ENCODE peak calls at places on chromosomes 5 and 9, in seven cellular contexts. T is right cardiac atrium, M is pancreas, S is psoas muscle, X is ovary, O is PC-3, K is upper lobe of left lung. N is an unnamed sample.
A peak's percentile ranks its signal among the peaks of the same experiment; 100 is the strongest.

GRCh38 chr5:15746833-15747232 is 246.9 kb downstream of the FBXL7 start:
- DNase-seq in X (no peak), K (no peak), S (no peak), M (no peak), T (no peak), O (no peak), N (no peak)

GRCh38 chr5:68027519-68027918 is 188.0 kb upstream of the PIK3R1 start:
- DNase-seq in S (no peak), O (no peak), K (no peak), X (peak; percentile 29), T (no peak), M (no peak), N (peak; percentile 17)

GRCh38 chr5:5432020-5432707 is 9.7 kb downstream of the ICE1 start:
- DNase-seq in S (no peak), K (no peak), M (no peak), O (peak; percentile 47), T (no peak), X (no peak), N (no peak)

GRCh38 chr9:127706836-127707241 is at the start of gene CFAP157:
- DNase-seq in T (no peak), M (no peak), S (no peak), X (no peak), K (no peak), O (no peak), N (no peak)

GRCh38 chr5:168188182-168188581 is 103.3 kb upstream of the WWC1 start:
- DNase-seq in O (no peak), T (no peak), K (no peak), X (no peak), M (no peak), S (no peak), N (no peak)

GRCh38 chr5:79235222-79235577 is 731 bp upstream of the JMY start:
- DNase-seq in K (no peak), S (no peak), O (peak; percentile 38), X (no peak), T (no peak), M (no peak), N (no peak)

GRCh38 chr9:22103650-22104575 is 94.8 kb upstream of the CDKN2B start:
- DNase-seq in O (peak; percentile 57), S (no peak), T (no peak), K (no peak), X (no peak), M (no peak), N (no peak)

GRCh38 chr5:20949636-20950035 is 961.6 kb upstream of the CDH18 start:
- DNase-seq in X (no peak), M (no peak), S (no peak), K (no peak), T (no peak), O (no peak), N (no peak)

GRCh38 chr9:97046228-97046627 is 7.3 kb upstream of the CTSV start:
- DNase-seq in T (no peak), K (peak; percentile 59), X (no peak), O (peak; percentile 97), M (peak; percentile 69), S (no peak), N (peak; percentile 13)

GRCh38 chr5:114055318-114055788 is 306.5 kb upstream of the KCNN2 start:
- DNase-seq in T (peak; percentile 58), K (peak; percentile 65), O (no peak), X (peak; percentile 56), S (peak; percentile 47), M (peak; percentile 80), N (peak; percentile 32)

GRCh38 chr5:172114875-172115422 is 73.1 kb downstream of the STK10 start:
- DNase-seq in X (no peak), M (peak; percentile 64), K (peak; percentile 73), O (no peak), T (peak; percentile 41), S (no peak), N (peak; percentile 75)

GRCh38 chr9:132079391-132080071 is at the start of gene MED27:
- DNase-seq in S (peak; percentile 92), X (peak; percentile 90), M (peak; percentile 94), T (peak; percentile 93), O (peak; percentile 90), K (peak; percentile 96), N (peak; percentile 95)

GRCh38 chr9:84301851-84302250 is 38.7 kb downstream of the SLC28A3 start:
- DNase-seq in T (no peak), M (no peak), S (no peak), X (no peak), K (no peak), O (peak; percentile 51), N (no peak)

GRCh38 chr5:91928751-91929521 is 545.8 kb upstream of the ARRDC3 start:
- DNase-seq in O (peak; percentile 67), T (no peak), X (no peak), S (no peak), K (no peak), M (no peak), N (no peak)

GRCh38 chr5:39164016-39164415 is 55.3 kb downstream of the FYB1 start:
- DNase-seq in M (no peak), K (peak; percentile 51), O (no peak), X (no peak), S (no peak), T (no peak), N (no peak)

GRCh38 chr9:3960661-3961144 is 339.2 kb downstream of the GLIS3 start:
- DNase-seq in M (no peak), K (no peak), T (no peak), X (no peak), S (no peak), O (peak; percentile 59), N (no peak)

GRCh38 chr5:145360936-145361335 is 474.2 kb downstream of the PRELID2 start:
- DNase-seq in K (no peak), M (no peak), S (no peak), T (no peak), X (no peak), O (no peak), N (no peak)

GRCh38 chr5:133347039-133347438 is 265.3 kb downstream of the FSTL4 start:
- DNase-seq in T (no peak), O (no peak), K (no peak), X (no peak), M (no peak), S (no peak), N (no peak)

GRCh38 chr9:104772707-104773106 is 8.8 kb downstream of the NIPSNAP3B start:
- DNase-seq in M (no peak), K (no peak), O (no peak), X (no peak), T (no peak), S (no peak), N (peak; percentile 56)

GRCh38 chr9:110183208-110184145 is 24.5 kb downstream of the C9orf152 start:
- DNase-seq in T (peak; percentile 38), X (peak; percentile 48), M (peak; percentile 77), O (peak; percentile 80), K (peak; percentile 76), S (no peak), N (peak; percentile 85)

GRCh38 chr9:110179734-110180133 is 28.2 kb downstream of the C9orf152 start:
- DNase-seq in T (no peak), O (peak; percentile 62), X (no peak), M (no peak), K (no peak), S (no peak), N (no peak)

GRCh38 chr9:110178281-110178680 is 29.7 kb downstream of the C9orf152 start:
- DNase-seq in K (no peak), X (no peak), M (no peak), O (peak; percentile 51), S (no peak), T (no peak), N (no peak)

GRCh38 chr9:110180713-110181434 is 27.1 kb downstream of the C9orf152 start:
- DNase-seq in S (peak; percentile 47), T (peak; percentile 40), X (no peak), K (peak; percentile 20), O (peak; percentile 79), M (no peak), N (peak; percentile 52)

DNA sequence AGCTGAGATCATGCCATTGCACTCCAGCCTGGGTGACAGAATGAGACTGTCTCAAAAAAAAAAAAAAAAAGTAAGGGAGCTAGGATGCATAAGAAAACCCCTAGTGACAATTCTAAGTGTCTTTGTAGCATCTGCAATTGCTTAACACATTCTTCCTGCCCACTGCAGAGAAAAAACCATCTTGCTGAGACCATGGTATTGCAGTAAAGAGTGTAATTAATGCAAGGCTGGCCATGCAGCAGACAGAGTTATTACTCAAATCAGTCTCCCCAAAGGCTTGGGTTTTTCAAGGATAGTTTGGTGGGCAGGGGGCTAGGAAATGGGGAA is 27.6 kb downstream of the C9orf152 start:
- DNase-seq in M (no peak), T (no peak), S (no peak), O (no peak), X (no peak), K (no peak), N (no peak)
- H3K27ac ChIP-seq in M (no peak overlapping the region), T (no peak overlapping the region), S (no peak overlapping the region), O (peak overlapping the region; percentile 61), X (no peak overlapping the region), K (no peak overlapping the region), N (no peak overlapping the region)

GRCh38 chr5:25905646-25906045 is 1132.7 kb downstream of the CDH9 start:
- DNase-seq in K (no peak), S (no peak), O (no peak), M (no peak), T (no peak), X (no peak), N (no peak)

GRCh38 chr5:25909163-25909562 is 1129.2 kb downstream of the CDH9 start:
- DNase-seq in X (no peak), O (no peak), S (no peak), T (no peak), K (no peak), M (no peak), N (no peak)
- H3K27ac ChIP-seq in X (no peak overlapping the region), O (no peak overlapping the region), S (no peak overlapping the region), T (no peak overlapping the region), K (no peak overlapping the region), M (no peak overlapping the region), N (no peak overlapping the region)

GRCh38 chr9:32969270-32969669 is 32.2 kb downstream of the APTX start:
- DNase-seq in S (no peak), K (no peak), O (no peak), T (no peak), M (no peak), X (no peak), N (no peak)

GRCh38 chr9:32970554-32970953 is 30.9 kb downstream of the APTX start:
- DNase-seq in T (no peak), O (no peak), S (no peak), M (no peak), K (no peak), X (no peak), N (no peak)

GRCh38 chr9:32968101-32969011 is 33.1 kb downstream of the APTX start:
- DNase-seq in X (peak; percentile 64), T (peak; percentile 44), M (peak; percentile 33), O (peak; percentile 67), S (peak; percentile 29), K (peak; percentile 31), N (no peak)

DNA sequence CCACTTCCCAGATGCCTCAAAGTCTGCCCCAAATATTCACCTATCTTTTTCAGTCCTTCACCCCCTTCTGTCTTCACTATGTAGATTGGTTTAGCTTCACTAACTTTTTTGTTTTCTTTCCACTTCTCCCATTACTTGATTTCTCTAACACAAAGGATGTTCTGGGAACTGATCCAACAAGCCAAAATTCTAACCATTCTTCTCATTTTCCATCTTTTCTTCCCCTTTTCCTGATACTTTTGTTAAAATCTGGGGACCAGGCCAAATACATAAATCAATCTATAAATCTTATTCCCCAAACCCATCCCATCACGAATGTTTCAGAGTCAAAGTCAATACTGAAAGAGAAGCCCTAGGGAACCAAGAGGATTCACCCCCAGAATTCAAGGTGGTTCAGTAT is 35.4 kb downstream of the APTX start:
- DNase-seq in T (no peak), X (no peak), K (no peak), S (no peak), M (no peak), O (no peak), N (no peak)
- H3K27ac ChIP-seq in T (no peak overlapping the region), X (no peak overlapping the region), K (no peak overlapping the region), S (no peak overlapping the region), M (no peak overlapping the region), O (no peak overlapping the region), N (no peak overlapping the region)

GRCh38 chr5:177390363-177391300 is 6.4 kb downstream of the SLC34A1 start:
- DNase-seq in M (peak; percentile 77), S (peak; percentile 73), X (peak; percentile 81), T (peak; percentile 72), O (peak; percentile 95), K (peak; percentile 87), N (peak; percentile 72)
- H3K27ac ChIP-seq in M (no peak overlapping the region), S (no peak overlapping the region), X (no peak overlapping the region), T (no peak overlapping the region), O (peak overlapping the region; percentile 95), K (no peak overlapping the region), N (no peak overlapping the region)